ENCODE peak calls at places on chromosomes 1 and 21, in five cellular contexts. U is lung microvascular endothelial cell; G is tibial nerve; S is cardiac fibroblast; Y is stimulated activated naive B cell treated with anti-CD40 and anti-IgM and Interleukin-4, amounts not matched to agents 10 μg/mL and 1 μg/mL and 100 μg/mL, for 72 hours. T is an unnamed sample.

GRCh38 chr1:61119085-61119484 is 36.7 kb downstream of the NFIA start:
- DNase-seq in U (peak; percentile 80), G (no peak), Y (no peak), S (peak; percentile 47), T (no peak)

GRCh38 chr1:109206324-109206723 is 7.4 kb upstream of the SARS1 start:
- DNase-seq in Y (no peak), S (peak; percentile 28), U (no peak), G (no peak), T (no peak)

GRCh38 chr1:30708361-30708728 is 15.0 kb downstream of the MATN1 start:
- DNase-seq in Y (no peak), G (no peak), S (no peak), U (no peak), T (no peak)

GRCh38 chr1:82979593-82980230 is 1019.2 kb downstream of the TTLL7 start:
- DNase-seq in Y (peak; percentile 2), G (no peak), U (no peak), S (no peak), T (no peak)

GRCh38 chr1:223258751-223259177 is 105.2 kb downstream of the SUSD4 start:
- DNase-seq in U (no peak), G (no peak), Y (no peak), S (peak; percentile 54), T (no peak)

GRCh38 chr1:19454265-19455198 is 30.8 kb downstream of the CAPZB start:
- DNase-seq in U (no peak), S (no peak), G (no peak), Y (no peak), T (no peak)

GRCh38 chr1:102296116-102296515 is 299.4 kb upstream of the OLFM3 start:
- DNase-seq in Y (no peak), U (no peak), S (no peak), G (no peak), T (no peak)

GRCh38 chr1:15423355-15424077 is 13.8 kb downstream of the EFHD2 start:
- DNase-seq in Y (no peak), G (no peak), S (no peak), U (no peak), T (no peak)

GRCh38 chr1:58515794-58516401 is 30.6 kb downstream of the OMA1 start:
- DNase-seq in S (peak; percentile 90), Y (no peak), G (peak; percentile 21), U (peak; percentile 86), T (peak; percentile 61)

GRCh38 chr1:17646444-17647287 is 107.2 kb downstream of the ARHGEF10L start:
- DNase-seq in G (no peak), Y (no peak), U (no peak), S (no peak), T (no peak)

GRCh38 chr21:37677006-37677405 is 239.3 kb downstream of the KCNJ6 start:
- DNase-seq in Y (no peak), U (no peak), G (no peak), S (no peak), T (no peak)

GRCh38 chr1:111592389-111593361 is 26.9 kb upstream of the RAP1A start:
- DNase-seq in S (peak; percentile 81), Y (peak; percentile 92), U (peak; percentile 64), G (peak; percentile 74), T (peak; percentile 6)

GRCh38 chr1:218201601-218202000 is 83.5 kb upstream of the RRP15 start:
- DNase-seq in S (no peak), Y (no peak), G (no peak), U (no peak), T (no peak)